ENCODE peak calls at places on chromosomes 16 and 17, in six cellular contexts. One of them, this sample, is unnamed.

GRCh38 chr17:1366234-1366633 is 33.8 kb downstream of the YWHAE start:
- DNase-seq in SK-N-SH: no peak
- DNase-seq in K562: no peak
- DNase-seq in H1: no peak
- DNase-seq in HepG2: no peak
- DNase-seq in GM12878: no peak
- DNase-seq in this sample: no peak

GRCh38 chr17:33778505-33779398 is 476.3 kb upstream of the CCL2 start:
- DNase-seq in SK-N-SH: peak; percentile 57
- DNase-seq in K562: peak; percentile 73
- DNase-seq in H1: peak; percentile 70
- DNase-seq in HepG2: peak; percentile 33
- DNase-seq in GM12878: peak; percentile 2
- DNase-seq in this sample: peak; percentile 43

GRCh38 chr17:48541574-48542113 is 3.3 kb downstream of the HOXB2 start:
- DNase-seq in SK-N-SH: peak; percentile 44
- DNase-seq in K562: peak; percentile 75
- DNase-seq in H1: peak; percentile 67
- DNase-seq in HepG2: no peak
- DNase-seq in GM12878: no peak
- DNase-seq in this sample: no peak

GRCh38 chr17:16994626-16995025 is 22.7 kb upstream of the TNFRSF13B start:
- DNase-seq in SK-N-SH: no peak
- DNase-seq in K562: no peak
- DNase-seq in H1: no peak
- DNase-seq in HepG2: no peak
- DNase-seq in GM12878: no peak
- DNase-seq in this sample: no peak

GRCh38 chr16:82033683-82034300 is 1.3 kb upstream of the HSD17B2 start:
- DNase-seq in SK-N-SH: no peak
- DNase-seq in K562: no peak
- DNase-seq in H1: no peak
- DNase-seq in HepG2: no peak
- DNase-seq in GM12878: no peak
- DNase-seq in this sample: no peak

GRCh38 chr16:10981697-10982216 is 37.4 kb downstream of the CLEC16A start:
- DNase-seq in SK-N-SH: peak; percentile 53
- DNase-seq in K562: peak; percentile 27
- DNase-seq in H1: peak; percentile 69
- DNase-seq in HepG2: peak; percentile 45
- DNase-seq in GM12878: no peak
- DNase-seq in this sample: peak; percentile 38

GRCh38 chr17:15885770-15886169 is 59.2 kb upstream of the ADORA2B start:
- DNase-seq in SK-N-SH: no peak
- DNase-seq in K562: no peak
- DNase-seq in H1: no peak
- DNase-seq in HepG2: no peak
- DNase-seq in GM12878: no peak
- DNase-seq in this sample: no peak

GRCh38 chr16:73059779-73060178 is 11.9 kb upstream of the ZFHX3 start:
- DNase-seq in SK-N-SH: no peak
- DNase-seq in K562: no peak
- DNase-seq in H1: no peak
- DNase-seq in HepG2: no peak
- DNase-seq in GM12878: no peak
- DNase-seq in this sample: no peak

GRCh38 chr16:27822529-27823437 is 240.7 kb downstream of the GSG1L start:
- DNase-seq in SK-N-SH: no peak
- DNase-seq in K562: no peak
- DNase-seq in H1: no peak
- DNase-seq in HepG2: no peak
- DNase-seq in GM12878: no peak
- DNase-seq in this sample: no peak

GRCh38 chr17:28948873-28949184 is 2.5 kb downstream of the PHF12 start:
- DNase-seq in SK-N-SH: no peak
- DNase-seq in K562: no peak
- DNase-seq in H1: no peak
- DNase-seq in HepG2: no peak
- DNase-seq in GM12878: no peak
- DNase-seq in this sample: no peak

GRCh38 chr16:85376292-85377095 is 236.6 kb upstream of the GSE1 start:
- DNase-seq in SK-N-SH: peak; percentile 67
- DNase-seq in K562: no peak
- DNase-seq in H1: no peak
- DNase-seq in HepG2: no peak
- DNase-seq in GM12878: no peak
- DNase-seq in this sample: no peak

GRCh38 chr17:81731271-81731670 is 19.2 kb downstream of the SLC25A10 start:
- DNase-seq in SK-N-SH: no peak
- DNase-seq in K562: no peak
- DNase-seq in H1: no peak
- DNase-seq in HepG2: no peak
- DNase-seq in GM12878: no peak
- DNase-seq in this sample: no peak

GRCh38 chr17:18963126-18964017 is 11.4 kb downstream of the SLC5A10 start:
- DNase-seq in SK-N-SH: no peak
- DNase-seq in K562: no peak
- DNase-seq in H1: no peak
- DNase-seq in HepG2: no peak
- DNase-seq in GM12878: no peak
- DNase-seq in this sample: no peak

GRCh38 chr16:15650698-15651161 is 685 bp downstream of the NDE1 start:
- DNase-seq in SK-N-SH: peak; percentile 51
- DNase-seq in K562: peak; percentile 62
- DNase-seq in H1: no peak
- DNase-seq in HepG2: no peak
- DNase-seq in GM12878: no peak
- DNase-seq in this sample: peak; percentile 5

GRCh38 chr16:68991075-68991474 is 114.4 kb upstream of the HAS3 start:
- DNase-seq in SK-N-SH: no peak
- DNase-seq in K562: no peak
- DNase-seq in H1: no peak
- DNase-seq in HepG2: no peak
- DNase-seq in GM12878: no peak
- DNase-seq in this sample: no peak

GRCh38 chr16:23836404-23837291 is 865 bp downstream of the PRKCB start:
- DNase-seq in SK-N-SH: peak; percentile 55
- DNase-seq in K562: peak; percentile 77
- DNase-seq in H1: peak; percentile 84
- DNase-seq in HepG2: no peak
- DNase-seq in GM12878: no peak
- DNase-seq in this sample: no peak

GRCh38 chr17:22464041-22464440 is 771.7 kb downstream of the KCNJ18 start:
- DNase-seq in SK-N-SH: no peak
- DNase-seq in K562: no peak
- DNase-seq in H1: no peak
- DNase-seq in HepG2: no peak
- DNase-seq in GM12878: no peak
- DNase-seq in this sample: no peak

GRCh38 chr17:4815043-4815675 is 8.2 kb downstream of the PLD2 start:
- DNase-seq in SK-N-SH: no peak
- DNase-seq in K562: no peak
- DNase-seq in H1: no peak
- DNase-seq in HepG2: no peak
- DNase-seq in GM12878: no peak
- DNase-seq in this sample: no peak

GRCh38 chr17:43546317-43547188 is at the start of gene ETV4:
- DNase-seq in SK-N-SH: peak; percentile 97
- DNase-seq in K562: peak; percentile 99
- DNase-seq in H1: peak; percentile 96
- DNase-seq in HepG2: peak; percentile 96
- DNase-seq in GM12878: peak; percentile 55
- DNase-seq in this sample: peak; percentile 93

GRCh38 chr17:3026125-3026855 is 37.1 kb downstream of the OR1D5 start:
- DNase-seq in SK-N-SH: no peak
- DNase-seq in K562: no peak
- DNase-seq in H1: no peak
- DNase-seq in HepG2: no peak
- DNase-seq in GM12878: no peak
- DNase-seq in this sample: no peak

GRCh38 chr17:7930841-7931631 is 710 bp downstream of the TRAPPC1 start:
- DNase-seq in SK-N-SH: no peak
- DNase-seq in K562: no peak
- DNase-seq in H1: no peak
- DNase-seq in HepG2: no peak
- DNase-seq in GM12878: no peak
- DNase-seq in this sample: no peak

GRCh38 chr17:7932483-7932891 is 481 bp downstream of the CNTROB start:
- DNase-seq in SK-N-SH: peak; percentile 60
- DNase-seq in K562: peak; percentile 47
- DNase-seq in H1: peak; percentile 58
- DNase-seq in HepG2: peak; percentile 12
- DNase-seq in GM12878: no peak
- DNase-seq in this sample: peak; percentile 7

GRCh38 chr17:7931709-7932482 is at the start of the genes CNTROB and TRAPPC1:
- DNase-seq in SK-N-SH: peak; percentile 98
- DNase-seq in K562: peak; percentile 97
- DNase-seq in H1: peak; percentile 98
- DNase-seq in HepG2: peak; percentile 97
- DNase-seq in GM12878: peak; percentile 98
- DNase-seq in this sample: peak; percentile 97

GRCh38 chr17:7935859-7936258 is 3.9 kb downstream of the CNTROB start:
- DNase-seq in SK-N-SH: no peak
- DNase-seq in K562: no peak
- DNase-seq in H1: no peak
- DNase-seq in HepG2: no peak
- DNase-seq in GM12878: no peak
- DNase-seq in this sample: no peak

DNA sequence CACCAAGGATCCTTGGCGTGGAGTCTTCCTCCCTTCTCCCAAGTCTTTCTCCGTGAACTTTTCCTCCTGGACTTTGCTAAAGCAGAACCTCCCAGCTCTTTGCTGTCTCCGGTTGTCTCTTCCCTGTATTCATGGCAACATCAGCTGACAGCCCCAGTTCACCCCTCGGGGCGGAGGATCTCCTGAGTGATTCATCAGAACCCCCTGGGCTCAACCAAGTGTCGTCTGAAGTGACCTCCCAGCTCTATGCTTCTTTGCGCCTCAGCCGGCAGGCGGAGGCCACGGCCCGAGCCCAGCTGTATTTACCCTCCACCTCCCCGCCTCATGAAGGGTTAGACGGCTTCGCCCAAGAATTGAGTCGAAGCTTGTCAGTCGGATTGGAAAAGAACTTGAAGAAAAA is 943 bp downstream of the CNTROB start:
- DNase-seq in SK-N-SH: no peak
- DNase-seq in K562: peak; percentile 82
- DNase-seq in H1: peak; percentile 46
- DNase-seq in HepG2: peak; percentile 21
- DNase-seq in GM12878: no peak
- DNase-seq in this sample: peak; percentile 29
- TF ChIP-seq GABPA in SK-N-SH: no peak
- TF ChIP-seq GABPA in K562: no peak
- TF ChIP-seq GABPA in H1: no peak
- TF ChIP-seq GABPA in HepG2: no peak
- TF ChIP-seq GABPA in GM12878: no peak
- TF ChIP-seq GABPA in this sample: no peak

DNA sequence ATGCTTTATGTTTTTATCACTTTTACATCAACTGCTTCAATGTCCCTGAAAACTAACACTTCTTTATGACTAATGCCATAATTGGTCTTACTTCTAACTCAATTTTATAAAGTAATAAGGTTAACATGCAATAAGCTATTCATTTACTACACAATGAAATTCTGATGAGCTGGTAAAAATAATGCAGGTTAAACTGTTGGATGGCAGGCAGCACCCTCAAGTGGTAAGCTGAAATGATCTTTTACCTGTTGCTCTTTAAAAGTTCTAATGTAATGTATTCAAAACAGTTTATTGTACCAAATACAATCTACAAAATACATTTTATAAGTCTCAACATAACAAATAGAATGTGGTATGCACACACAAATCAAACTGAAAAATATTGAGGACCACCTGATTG is 1280.3 kb downstream of the CDH8 start:
- DNase-seq in SK-N-SH: no peak
- DNase-seq in K562: no peak
- DNase-seq in H1: no peak
- DNase-seq in HepG2: no peak
- DNase-seq in GM12878: no peak
- DNase-seq in this sample: no peak
- TF ChIP-seq CTCF in SK-N-SH: no peak
- TF ChIP-seq CTCF in K562: no peak
- TF ChIP-seq CTCF in H1: no peak
- TF ChIP-seq CTCF in HepG2: no peak
- TF ChIP-seq CTCF in GM12878: no peak
- TF ChIP-seq CTCF in this sample: no peak

GRCh38 chr17:74972107-74972972 is at the start of gene HID1:
- DNase-seq in SK-N-SH: peak; percentile 96
- DNase-seq in K562: peak; percentile 87
- DNase-seq in H1: peak; percentile 91
- DNase-seq in HepG2: peak; percentile 73
- DNase-seq in GM12878: no peak
- DNase-seq in this sample: peak; percentile 20
- TF ChIP-seq GABPA in SK-N-SH: no peak
- TF ChIP-seq GABPA in K562: no peak
- TF ChIP-seq GABPA in H1: no peak
- TF ChIP-seq GABPA in HepG2: no peak
- TF ChIP-seq GABPA in GM12878: no peak
- TF ChIP-seq GABPA in this sample: no peak

GRCh38 chr17:74543406-74543805 is 2.5 kb downstream of the CD300C start:
- DNase-seq in SK-N-SH: no peak
- DNase-seq in K562: no peak
- DNase-seq in H1: no peak
- DNase-seq in HepG2: no peak
- DNase-seq in GM12878: no peak
- DNase-seq in this sample: no peak
- TF ChIP-seq CTCF in SK-N-SH: no peak
- TF ChIP-seq CTCF in K562: no peak
- TF ChIP-seq CTCF in H1: peak; percentile 29
- TF ChIP-seq CTCF in HepG2: no peak
- TF ChIP-seq CTCF in GM12878: no peak
- TF ChIP-seq CTCF in this sample: no peak

GRCh38 chr17:41705271-41705991 is 6.7 kb upstream of the GAST start:
- DNase-seq in SK-N-SH: no peak
- DNase-seq in K562: no peak
- DNase-seq in H1: peak; percentile 58
- DNase-seq in HepG2: peak; percentile 39
- DNase-seq in GM12878: no peak
- DNase-seq in this sample: no peak
- TF ChIP-seq GABPA in SK-N-SH: no peak
- TF ChIP-seq GABPA in K562: no peak
- TF ChIP-seq GABPA in H1: no peak
- TF ChIP-seq GABPA in HepG2: no peak
- TF ChIP-seq GABPA in GM12878: no peak
- TF ChIP-seq GABPA in this sample: no peak